ENCODE peak calls at places on chromosome 12, in eight cellular contexts. C, Q, U, V, X, E, B and A are unnamed samples.

GRCh38 chr12:6703631-6704030 is 3.0 kb upstream of the PIANP start:
- DNase-seq in B (no peak), U (peak), C (peak), E (no peak), V (no peak), X (no peak), Q (no peak), A (no peak)

GRCh38 chr12:76555226-76555767 is 4.3 kb downstream of the OSBPL8 start:
- DNase-seq in X (no peak), E (peak), U (no peak), V (peak), Q (no peak), C (no peak), B (no peak), A (no peak)

GRCh38 chr12:795305-795704 is 42.9 kb downstream of the WNK1 start:
- DNase-seq in X (no peak), V (no peak), U (peak), E (no peak), B (no peak), Q (no peak), C (no peak), A (no peak)

GRCh38 chr12:108875280-108875679 is 4.6 kb upstream of the DAO start:
- DNase-seq in Q (no peak), B (no peak), E (no peak), U (no peak), V (no peak), X (no peak), C (no peak), A (no peak)

GRCh38 chr12:51362307-51362706 is 15.8 kb upstream of the CELA1 start:
- DNase-seq in V (no peak), X (no peak), E (no peak), U (no peak), Q (no peak), B (no peak), C (no peak), A (no peak)

GRCh38 chr12:16303939-16304338 is 26.5 kb upstream of the SLC15A5 start:
- DNase-seq in U (no peak), B (no peak), Q (no peak), V (no peak), E (no peak), C (no peak), X (no peak), A (no peak)

GRCh38 chr12:126397071-126397571 is 1331.9 kb downstream of the AACS start:
- DNase-seq in V (peak), C (no peak), B (no peak), U (peak), E (no peak), X (no peak), Q (no peak), A (peak)

GRCh38 chr12:68771223-68771925 is 25.4 kb downstream of the SLC35E3 start:
- DNase-seq in U (no peak), Q (no peak), X (no peak), V (no peak), E (no peak), C (no peak), B (no peak), A (no peak)

GRCh38 chr12:116784238-116784612 is 46.1 kb downstream of the RNFT2 start:
- DNase-seq in V (peak), X (no peak), B (no peak), Q (no peak), U (peak), C (no peak), E (no peak), A (no peak)

GRCh38 chr12:81021834-81022233 is 56.0 kb upstream of the ACSS3 start:
- DNase-seq in U (no peak), Q (peak), E (no peak), C (no peak), X (no peak), V (peak), B (no peak), A (peak)

GRCh38 chr12:12562016-12562483 is 613 bp downstream of the DUSP16 start:
- DNase-seq in Q (no peak), E (peak), B (peak), U (peak), X (peak), V (no peak), C (peak), A (no peak)

GRCh38 chr12:118190266-118190665 is 54.3 kb downstream of the PEBP1 start:
- DNase-seq in B (no peak), C (peak), X (no peak), Q (no peak), V (peak), U (no peak), E (no peak), A (peak)

GRCh38 chr12:73262788-73263381 is 990.7 kb downstream of the TRHDE start:
- DNase-seq in X (no peak), V (no peak), B (no peak), Q (no peak), U (no peak), E (no peak), C (no peak), A (no peak)

GRCh38 chr12:29591140-29592020 is 93.9 kb upstream of the OVCH1 start:
- DNase-seq in X (no peak), E (no peak), C (peak), Q (no peak), U (peak), V (peak), B (peak), A (no peak)

GRCh38 chr12:28240853-28241252 is 50.6 kb downstream of the CCDC91 start:
- DNase-seq in X (no peak), Q (no peak), U (no peak), B (no peak), E (no peak), C (no peak), V (no peak), A (no peak)

GRCh38 chr12:58727526-58727925 is 192.8 kb downstream of the LRIG3 start:
- DNase-seq in X (no peak), B (no peak), U (no peak), C (no peak), Q (no peak), E (no peak), V (peak), A (no peak)

GRCh38 chr12:34218193-34219045 is 196.1 kb downstream of the ALG10 start:
- DNase-seq in B (peak), Q (peak), C (peak), X (peak), E (peak), V (peak), U (peak), A (peak)

GRCh38 chr12:82299617-82300016 is 58.6 kb downstream of the CCDC59 start:
- DNase-seq in X (no peak), Q (peak), B (peak), E (no peak), U (no peak), V (peak), C (no peak), A (peak)

GRCh38 chr12:125183187-125184067 is 118.2 kb downstream of the AACS start:
- DNase-seq in Q (peak), U (peak), X (peak), V (peak), E (peak), B (peak), C (peak), A (peak)

GRCh38 chr12:113019045-113019444 is 37.5 kb upstream of the DTX1 start:
- DNase-seq in B (no peak), X (no peak), V (no peak), Q (no peak), E (no peak), U (no peak), C (no peak), A (peak)

GRCh38 chr12:46332260-46332659 is 40.3 kb downstream of the SLC38A2 start:
- DNase-seq in V (peak), Q (no peak), B (no peak), U (no peak), C (no peak), E (no peak), X (no peak), A (peak)

GRCh38 chr12:84757978-84758377 is 154.6 kb downstream of the SLC6A15 start:
- DNase-seq in U (no peak), X (no peak), Q (no peak), E (no peak), V (peak), C (no peak), B (no peak), A (no peak)

GRCh38 chr12:42094277-42094676 is 50.4 kb downstream of the GXYLT1 start:
- DNase-seq in C (no peak), B (peak), V (peak), U (no peak), X (no peak), E (no peak), Q (no peak), A (peak)

GRCh38 chr12:111024205-111024794 is 103.9 kb upstream of the MYL2 start:
- DNase-seq in V (peak), C (peak), Q (no peak), U (peak), B (no peak), X (peak), E (peak), A (peak)

GRCh38 chr12:52788111-52788875 is 7.6 kb downstream of the KRT3 start:
- DNase-seq in Q (no peak), V (no peak), U (no peak), C (no peak), E (no peak), B (no peak), X (no peak), A (no peak)

GRCh38 chr12:56778756-56779155 is 15.6 kb downstream of the HSD17B6 start:
- DNase-seq in V (no peak), U (no peak), C (no peak), E (no peak), X (no peak), Q (no peak), B (no peak), A (no peak)

GRCh38 chr12:77130193-77130592 is 64.8 kb upstream of the E2F7 start:
- DNase-seq in B (no peak), E (no peak), Q (no peak), X (no peak), V (peak), U (no peak), C (no peak), A (peak)

GRCh38 chr12:78799679-78800078 is 64.9 kb upstream of the SYT1 start:
- DNase-seq in C (peak), B (no peak), X (no peak), U (no peak), E (no peak), V (no peak), Q (no peak), A (no peak)

GRCh38 chr12:906077-906585 is 43.4 kb downstream of the RAD52 start:
- DNase-seq in X (no peak), V (no peak), U (no peak), Q (no peak), C (no peak), B (no peak), E (peak), A (peak)

GRCh38 chr12:109932878-109933503 is 32.9 kb downstream of the TCHP start:
- DNase-seq in C (no peak), B (no peak), U (no peak), Q (no peak), V (no peak), X (peak), E (no peak), A (no peak)

GRCh38 chr12:96195845-96196451 is 1.8 kb downstream of the ELK3 start:
- DNase-seq in U (no peak), V (peak), B (peak), X (no peak), C (peak), Q (peak), E (no peak), A (peak)
- H3K4me3 ChIP-seq in U (peak), V (peak), B (peak), X (peak), C (peak), Q (peak), E (peak), A (peak)

GRCh38 chr12:54126696-54127537 is 61.9 kb downstream of the SMUG1 start:
- DNase-seq in X (peak), V (peak), B (no peak), U (no peak), Q (no peak), C (peak), E (no peak), A (peak)

GRCh38 chr12:54125950-54126695 is 62.7 kb downstream of the SMUG1 start:
- DNase-seq in C (peak), Q (no peak), E (peak), V (peak), U (no peak), X (no peak), B (no peak), A (no peak)

GRCh38 chr12:54129028-54129903 is 59.5 kb downstream of the SMUG1 start:
- DNase-seq in V (no peak), B (no peak), E (no peak), Q (no peak), X (no peak), C (no peak), U (no peak), A (no peak)

GRCh38 chr12:54128466-54128865 is 60.3 kb downstream of the SMUG1 start:
- DNase-seq in E (no peak), U (no peak), C (peak), Q (no peak), B (peak), X (no peak), V (no peak), A (no peak)

GRCh38 chr12:54127538-54128259 is 61.1 kb downstream of the SMUG1 start:
- DNase-seq in U (no peak), X (no peak), Q (no peak), V (no peak), C (no peak), E (no peak), B (no peak), A (no peak)
- H3K4me3 ChIP-seq in U (no peak), X (peak), Q (peak), V (peak), C (no peak), E (no peak), B (no peak), A (peak)

DNA sequence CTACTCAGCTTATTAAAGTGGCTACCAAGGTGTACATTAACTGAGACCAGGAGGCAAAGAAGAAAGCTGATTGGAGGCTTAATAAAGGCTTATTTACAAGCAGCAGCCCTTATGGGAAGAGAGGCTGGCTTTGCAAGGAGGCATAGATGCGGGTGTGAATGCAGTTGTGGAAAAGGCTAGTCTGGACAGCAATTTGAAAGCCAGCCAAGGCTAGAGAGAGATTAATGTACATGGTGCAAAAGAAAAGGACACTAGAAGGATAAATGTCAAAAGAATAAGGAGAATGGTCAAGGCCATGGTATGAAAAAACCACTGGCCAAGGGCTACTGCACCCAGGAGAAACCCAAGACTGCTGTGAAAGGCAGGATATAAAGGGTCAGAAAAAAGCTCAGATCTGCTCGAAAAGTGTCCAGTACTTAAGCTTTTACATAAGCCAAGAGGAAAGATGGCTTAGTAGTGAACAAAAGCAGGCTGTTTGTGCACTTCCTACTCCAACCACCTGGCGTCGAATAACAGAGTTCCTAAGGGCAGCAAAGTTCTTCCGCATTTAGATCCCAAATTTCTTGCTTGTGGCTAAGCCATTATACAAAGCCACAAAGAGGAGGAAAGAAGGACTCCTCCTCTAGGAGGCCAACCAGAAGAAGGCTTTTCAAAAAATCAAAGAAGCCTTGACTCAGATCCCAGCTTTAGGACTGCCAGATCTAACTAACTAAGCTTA is 24.0 kb downstream of the KLRK1 start:
- DNase-seq in C (peak), U (no peak), B (no peak), X (no peak), V (no peak), Q (no peak), E (no peak), A (peak)
- H3K4me3 ChIP-seq in C (peak), U (no peak), B (peak), X (peak), V (peak), Q (peak), E (peak), A (peak)

GRCh38 chr12:3604281-3604680 is 113.3 kb downstream of the PRMT8 start:
- DNase-seq in U (no peak), X (no peak), E (no peak), B (no peak), Q (no peak), V (no peak), C (peak), A (no peak)
- H3K4me3 ChIP-seq in U (no peak), X (no peak), E (no peak), B (no peak), Q (no peak), V (no peak), C (no peak), A (no peak)

GRCh38 chr12:121390856-121391255 is 9.1 kb upstream of the RNF34 start:
- DNase-seq in U (no peak), X (no peak), Q (no peak), V (no peak), E (no peak), C (no peak), B (no peak), A (no peak)
- H3K4me3 ChIP-seq in U (no peak), X (no peak), Q (no peak), V (no peak), E (no peak), C (no peak), B (no peak), A (no peak)

DNA sequence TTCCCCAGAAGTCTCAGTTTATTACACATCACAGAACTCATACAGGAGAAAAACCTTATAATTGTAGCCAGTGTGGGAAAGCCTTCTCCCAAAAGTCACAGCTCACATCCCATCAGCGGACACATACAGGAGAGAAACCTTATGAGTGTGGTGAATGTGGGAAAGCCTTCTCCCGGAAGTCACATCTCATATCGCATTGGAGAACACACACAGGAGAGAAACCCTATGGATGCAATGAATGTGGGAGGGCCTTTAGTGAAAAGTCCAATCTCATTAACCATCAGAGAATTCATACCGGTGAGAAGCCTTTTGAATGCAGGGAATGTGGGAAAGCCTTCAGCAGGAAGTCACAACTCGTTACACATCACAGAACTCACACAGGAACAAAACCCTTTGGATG is 20.1 kb downstream of the ZNF84 start:
- DNase-seq in B (no peak), E (no peak), X (no peak), Q (no peak), C (no peak), U (no peak), V (peak), A (peak)
- H3K4me3 ChIP-seq in B (no peak), E (peak), X (no peak), Q (no peak), C (no peak), U (no peak), V (no peak), A (no peak)

GRCh38 chr12:132429122-132429931 is 60.6 kb upstream of the FBRSL1 start:
- DNase-seq in X (no peak), C (peak), U (no peak), E (no peak), B (no peak), Q (no peak), V (no peak), A (no peak)

GRCh38 chr12:132427999-132428871 is 61.7 kb upstream of the FBRSL1 start:
- DNase-seq in C (peak), V (no peak), E (no peak), X (no peak), U (no peak), Q (no peak), B (no peak), A (no peak)

GRCh38 chr12:132430838-132431826 is 58.8 kb upstream of the FBRSL1 start:
- DNase-seq in E (no peak), U (no peak), B (no peak), X (no peak), C (no peak), V (no peak), Q (no peak), A (no peak)

GRCh38 chr12:132428872-132429121 is 61.2 kb upstream of the FBRSL1 start:
- DNase-seq in V (no peak), X (no peak), Q (no peak), U (no peak), C (no peak), E (no peak), B (no peak), A (no peak)

GRCh38 chr12:132429932-132430643 is 59.9 kb upstream of the FBRSL1 start:
- DNase-seq in U (peak), B (no peak), C (peak), X (peak), Q (no peak), E (peak), V (no peak), A (no peak)
- H3K4me3 ChIP-seq in U (no peak), B (peak), C (no peak), X (no peak), Q (no peak), E (peak), V (no peak), A (no peak)